ENCODE peak calls at places on chromosome 10, in four cellular contexts. F is PC-3, Y is upper lobe of right lung, M is breast epithelium. B is an unnamed sample. For H3K27me3 and H3K9me3, the result is how much of the 10 kb centered on the place peaks cover.

GRCh38 chr10:34681933-34682332 is 133.2 kb downstream of the PARD3 start:
- DNase-seq in F (no peak), M (no peak), Y (no peak), B (no peak)

GRCh38 chr10:126429275-126429674 is 41.0 kb upstream of the ADAM12 start:
- DNase-seq in F (no peak), M (no peak), Y (no peak), B (no peak)

GRCh38 chr10:49324711-49325110 is 25.7 kb downstream of the C10orf71 start:
- DNase-seq in Y (no peak), F (peak), M (no peak), B (no peak)

GRCh38 chr10:118911361-118911760 is 118.2 kb upstream of the NANOS1 start:
- DNase-seq in F (peak), M (no peak), Y (no peak), B (no peak)

GRCh38 chr10:53166325-53166724 is 393.7 kb upstream of the MBL2 start:
- DNase-seq in M (no peak), Y (no peak), F (no peak), B (no peak)

GRCh38 chr10:101569838-101570763 is 18.0 kb downstream of the POLL start:
- DNase-seq in Y (peak), M (peak), F (peak), B (peak)

GRCh38 chr10:13684813-13685511 is 98.2 kb downstream of the PRPF18 start:
- DNase-seq in M (no peak), F (no peak), Y (no peak), B (no peak)

GRCh38 chr10:45429790-45430189 is 55.8 kb downstream of the ALOX5 start:
- DNase-seq in Y (no peak), F (no peak), M (no peak), B (no peak)

GRCh38 chr10:43120948-43121290 is 17.3 kb upstream of the CSGALNACT2 start:
- DNase-seq in M (no peak), F (no peak), Y (peak), B (peak)

GRCh38 chr10:8060010-8060703 is 5.7 kb downstream of the GATA3 start:
- DNase-seq in F (peak), Y (no peak), M (peak), B (peak)
- H3K27me3 ChIP-seq in F (under half), Y (half or more), M (under half), B (under half)

GRCh38 chr10:21764790-21765189 is 230.8 kb downstream of the MLLT10 start:
- DNase-seq in Y (no peak), F (no peak), M (no peak), B (no peak)
- H3K9me3 ChIP-seq in Y (under half), F (under half), M (under half), B (under half)

GRCh38 chr10:62818426-62819011 is 2.4 kb upstream of the EGR2 start:
- DNase-seq in F (peak), Y (peak), M (peak), B (no peak)

GRCh38 chr10:62816179-62817119 is at the start of gene EGR2:
- DNase-seq in Y (peak), F (peak), M (peak), B (peak)

GRCh38 chr10:62817120-62817762 is 1.1 kb upstream of the EGR2 start:
- DNase-seq in Y (peak), F (peak), M (peak), B (peak)

GRCh38 chr10:62819521-62819920 is 3.4 kb upstream of the EGR2 start:
- DNase-seq in F (peak), Y (no peak), M (peak), B (no peak)

DNA sequence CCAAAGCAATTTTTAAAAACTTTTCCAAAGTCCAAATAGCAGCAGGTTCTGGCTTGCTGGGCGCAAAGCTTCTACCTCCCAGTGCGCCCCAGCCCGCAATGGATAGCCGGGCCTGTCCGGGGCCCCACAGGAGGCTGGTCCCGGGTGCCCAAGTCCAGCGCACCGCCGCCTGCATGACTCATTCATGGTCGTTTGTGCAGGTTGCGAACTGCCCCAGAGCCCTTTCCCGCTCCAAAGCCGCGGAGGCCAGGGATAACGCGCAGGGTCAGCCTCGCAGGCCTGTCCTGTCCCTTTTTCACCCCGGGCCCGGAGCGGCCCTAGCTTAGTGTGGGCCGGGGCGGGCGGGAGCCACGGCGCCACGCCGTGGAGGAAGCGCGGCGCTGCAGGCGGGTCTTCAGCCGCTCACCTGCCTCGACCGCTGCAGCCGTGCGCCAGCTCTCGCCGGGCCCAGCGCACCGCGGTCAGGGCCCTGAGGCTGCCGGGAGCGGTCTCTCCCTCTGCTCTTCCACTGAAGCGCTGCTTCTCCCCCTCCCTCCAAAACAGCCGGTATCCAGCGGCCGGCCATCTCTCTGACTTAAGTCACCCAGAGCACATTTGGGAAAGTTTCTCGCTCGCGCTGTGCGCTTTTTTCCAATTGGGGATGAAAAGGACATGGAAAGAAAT is 1.7 kb upstream of the EGR2 start:
- DNase-seq in M (peak), Y (peak), F (peak), B (peak)
- H3K27me3 ChIP-seq in M (under half), Y (under half), F (under half), B (under half)

GRCh38 chr10:132604686-132605085 is 67.1 kb downstream of the INPP5A start:
- DNase-seq in M (no peak), Y (no peak), F (no peak), B (no peak)

GRCh38 chr10:132602610-132603009 is 65.0 kb downstream of the INPP5A start:
- DNase-seq in Y (no peak), F (no peak), M (no peak), B (no peak)

GRCh38 chr10:132605390-132605789 is 67.8 kb downstream of the INPP5A start:
- DNase-seq in M (no peak), Y (no peak), F (no peak), B (no peak)

GRCh38 chr10:132606031-132606491 is 68.5 kb downstream of the INPP5A start:
- DNase-seq in Y (no peak), F (no peak), M (no peak), B (no peak)

GRCh38 chr10:132603851-132604533 is 66.4 kb downstream of the INPP5A start:
- DNase-seq in Y (no peak), M (no peak), F (no peak), B (no peak)
- H3K9me3 ChIP-seq in Y (under half), M (under half), F (under half), B (under half)

DNA sequence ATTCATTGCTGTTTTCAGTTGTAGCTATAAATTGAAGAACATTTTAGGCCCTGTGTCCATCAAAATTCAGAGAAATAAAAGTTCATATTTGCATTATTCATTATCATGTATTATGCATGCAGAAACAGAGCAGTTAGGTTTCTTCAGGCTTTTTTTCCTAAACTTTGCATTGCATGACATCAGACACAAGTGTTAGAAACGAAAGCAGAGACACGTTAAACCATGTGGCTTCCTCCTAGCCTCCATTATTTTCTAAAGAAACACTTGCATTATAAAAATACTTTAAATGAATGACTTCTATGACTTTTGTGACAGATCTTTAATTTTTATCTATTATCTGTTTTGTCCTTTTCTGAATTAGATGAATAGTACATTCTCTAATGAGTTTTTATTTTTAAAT is 8.8 kb upstream of the EBLN1 start:
- DNase-seq in F (no peak), Y (no peak), M (no peak), B (no peak)
- H3K27me3 ChIP-seq in F (under half), Y (under half), M (under half), B (half or more)

GRCh38 chr10:5034588-5034987 is 30.9 kb upstream of the AKR1C2 start:
- DNase-seq in M (no peak), F (no peak), Y (no peak), B (no peak)
- H3K9me3 ChIP-seq in M (under half), F (under half), Y (under half), B (under half)